ENCODE peak calls at places on chromosomes 6 and 20, in five cellular contexts. S is coronary artery, A is cardiac fibroblast, K is lower leg skin, C is neural progenitor cell. P is an unnamed sample.

GRCh38 chr6:43695078-43695966 is 7.7 kb upstream of the MRPS18A start:
- DNase-seq in A (no peak), K (no peak), C (peak), S (no peak), P (no peak)

GRCh38 chr6:43948527-43949450 is 178.5 kb downstream of the MRPL14 start:
- DNase-seq in S (peak), K (no peak), C (no peak), A (peak), P (no peak)

GRCh38 chr20:23879328-23879798 is at the start of gene CST5:
- DNase-seq in A (no peak), K (no peak), S (no peak), C (no peak), P (no peak)

GRCh38 chr20:45450097-45450818 is 19.3 kb upstream of the WFDC2 start:
- DNase-seq in C (peak), K (no peak), A (peak), S (no peak), P (no peak)

GRCh38 chr6:105609375-105609991 is 206.6 kb upstream of the PREP start:
- DNase-seq in K (no peak), C (no peak), S (no peak), A (peak), P (no peak)

GRCh38 chr20:10060223-10060622 is 25.4 kb downstream of the ANKEF1 start:
- DNase-seq in C (no peak), K (no peak), S (no peak), A (no peak), P (no peak)

GRCh38 chr20:14441201-14441600 is 103.8 kb upstream of the FLRT3 start:
- DNase-seq in A (peak), K (no peak), S (no peak), C (no peak), P (no peak)

GRCh38 chr6:113464959-113465358 is 392.2 kb upstream of the MARCKS start:
- DNase-seq in S (no peak), A (peak), C (no peak), K (no peak), P (no peak)

GRCh38 chr20:52768649-52769048 is 203.5 kb upstream of the TSHZ2 start:
- DNase-seq in C (no peak), K (no peak), S (no peak), A (no peak), P (no peak)

GRCh38 chr20:54475334-54476287 is at the start of gene DOK5:
- DNase-seq in C (peak), K (no peak), S (no peak), A (peak), P (peak)

GRCh38 chr6:73854998-73855718 is 159.2 kb downstream of the CD109 start:
- DNase-seq in A (peak), C (peak), K (no peak), S (no peak), P (no peak)

GRCh38 chr6:4698901-4699659 is 77.1 kb upstream of the CDYL start:
- DNase-seq in C (no peak), K (no peak), A (peak), S (no peak), P (no peak)

GRCh38 chr6:127956260-127956888 is 55.5 kb upstream of the THEMIS start:
- DNase-seq in A (no peak), C (peak), K (no peak), S (no peak), P (no peak)
- TF ChIP-seq CTCF in A (peak), C (peak), K (no peak), S (no peak), P (peak)

DNA sequence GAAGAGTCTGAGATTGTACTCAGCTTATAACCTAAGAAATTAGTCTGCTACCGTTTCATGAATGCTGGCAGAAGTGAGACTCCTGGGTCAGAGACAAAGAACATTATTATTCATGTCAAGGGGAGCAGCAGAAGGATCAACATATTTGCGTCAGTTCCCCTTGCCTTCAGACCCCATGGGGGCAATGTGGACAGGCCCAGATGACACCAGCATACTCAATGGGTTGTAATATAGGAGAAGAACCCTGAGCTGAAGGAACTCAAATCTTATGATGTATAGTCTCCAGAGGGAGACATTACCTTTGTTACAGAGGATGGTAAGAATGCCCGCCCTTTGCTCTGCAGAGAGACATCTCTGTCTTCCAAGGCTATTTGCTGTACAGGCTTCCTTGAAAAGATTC is 384.4 kb downstream of the EPM2A start:
- DNase-seq in C (no peak), A (no peak), K (no peak), S (no peak), P (no peak)
- TF ChIP-seq CTCF in C (no peak), A (no peak), K (no peak), S (no peak), P (no peak)

GRCh38 chr6:31246051-31246495 is 25.8 kb downstream of the HLA-C start:
- DNase-seq in S (no peak), K (no peak), C (no peak), A (peak), P (no peak)
- TF ChIP-seq CTCF in S (no peak), K (no peak), C (no peak), A (no peak), P (no peak)

GRCh38 chr20:21640556-21640955 is 64.9 kb upstream of the PAX1 start:
- DNase-seq in S (no peak), A (no peak), K (no peak), C (peak), P (no peak)
- TF ChIP-seq CTCF in S (no peak), A (no peak), K (no peak), C (peak), P (no peak)

GRCh38 chr6:52506502-52506875 is 70.4 kb downstream of the TRAM2 start:
- DNase-seq in C (no peak), A (no peak), S (no peak), K (peak), P (no peak)

GRCh38 chr6:52507557-52508260 is 69.2 kb downstream of the TRAM2 start:
- DNase-seq in S (no peak), C (no peak), K (no peak), A (peak), P (no peak)

GRCh38 chr6:52504778-52505127 is 72.1 kb downstream of the TRAM2 start:
- DNase-seq in S (no peak), K (no peak), C (no peak), A (no peak), P (no peak)

GRCh38 chr6:52503853-52504777 is 72.7 kb downstream of the TRAM2 start:
- DNase-seq in C (no peak), A (peak), S (peak), K (peak), P (peak)

GRCh38 chr6:52505726-52506501 is 70.9 kb downstream of the TRAM2 start:
- DNase-seq in S (peak), K (peak), C (no peak), A (no peak), P (no peak)
- TF ChIP-seq CTCF in S (no peak), K (no peak), C (peak), A (peak), P (no peak)

DNA sequence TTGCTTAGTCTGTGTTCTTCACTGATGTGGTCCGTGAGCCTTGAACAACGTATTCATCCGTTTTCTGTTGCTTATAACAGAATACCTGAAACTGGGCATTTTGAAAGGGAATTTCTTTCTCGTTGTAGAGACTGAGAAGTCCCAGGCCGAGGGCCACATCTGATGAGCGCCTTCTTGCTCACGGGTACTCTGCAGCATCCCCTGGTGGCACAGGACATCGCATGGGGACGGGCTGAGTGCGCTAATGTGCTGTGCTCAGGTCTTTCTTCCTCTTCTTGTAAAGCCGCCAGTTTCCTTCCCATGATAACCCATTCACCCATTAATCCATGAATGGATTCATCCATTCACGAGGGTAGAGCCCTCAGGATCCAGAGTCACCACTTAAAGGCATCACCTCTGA is 161.0 kb downstream of the NFATC2 start:
- DNase-seq in C (no peak), A (no peak), K (no peak), S (no peak), P (no peak)
- TF ChIP-seq CTCF in C (no peak), A (no peak), K (no peak), S (no peak), P (no peak)

P was measured in osteocyte.